ENCODE peak calls at places on chromosomes 7 and 10, in seven cellular contexts. Z, G, A, C, E, U and L are unnamed samples.
A peak's percentile ranks its signal among the peaks of the same experiment; 100 is the strongest.

GRCh38 chr10:12337973-12338372 is 11.4 kb upstream of the CAMK1D start:
- DNase-seq in Z (no peak), G (no peak), A (no peak), C (no peak), E (no peak), U (no peak), L (no peak)

GRCh38 chr10:86074294-86074693 is 292.3 kb downstream of the GRID1 start:
- DNase-seq in Z (no peak), G (no peak), A (no peak), C (no peak), E (no peak), U (no peak), L (no peak)

GRCh38 chr10:127990846-127991542 is 84.1 kb downstream of the PTPRE start:
- DNase-seq in Z (no peak), G (no peak), A (peak; percentile 22), C (no peak), E (no peak), U (no peak), L (peak; percentile 91)

GRCh38 chr10:29725133-29725720 is 90.5 kb upstream of the SVIL start:
- DNase-seq in Z (no peak), G (no peak), A (no peak), C (no peak), E (no peak), U (no peak), L (peak; percentile 63)

GRCh38 chr10:30865141-30865926 is 166.3 kb downstream of the ZNF438 start:
- DNase-seq in Z (no peak), G (no peak), A (no peak), C (no peak), E (no peak), U (no peak), L (no peak)

GRCh38 chr7:125425507-125425906 is 495.9 kb upstream of the POT1 start:
- DNase-seq in Z (no peak), G (no peak), A (no peak), C (no peak), E (no peak), U (no peak), L (no peak)

GRCh38 chr10:108360187-108360586 is 1195.7 kb upstream of the SORCS1 start:
- DNase-seq in Z (no peak), G (no peak), A (no peak), C (no peak), E (no peak), U (no peak), L (no peak)

GRCh38 chr7:43076189-43076605 is 36.2 kb upstream of the HECW1 start:
- DNase-seq in Z (no peak), G (no peak), A (peak; percentile 5), C (no peak), E (no peak), U (no peak), L (no peak)

GRCh38 chr7:158164101-158165095 is 423.2 kb downstream of the PTPRN2 start:
- DNase-seq in Z (no peak), G (no peak), A (no peak), C (no peak), E (no peak), U (no peak), L (no peak)

GRCh38 chr7:45969940-45970339 is 48.9 kb upstream of the IGFBP3 start:
- DNase-seq in Z (no peak), G (no peak), A (no peak), C (no peak), E (no peak), U (no peak), L (no peak)

GRCh38 chr10:29780096-29780495 is 145.3 kb upstream of the SVIL start:
- DNase-seq in Z (no peak), G (no peak), A (no peak), C (no peak), E (no peak), U (no peak), L (no peak)

GRCh38 chr10:42836771-42837468 is 54.3 kb downstream of the BMS1 start:
- DNase-seq in Z (no peak), G (no peak), A (peak; percentile 20), C (no peak), E (no peak), U (no peak), L (peak; percentile 39)

GRCh38 chr10:127252818-127253217 is 56.4 kb upstream of the INSYN2A start:
- DNase-seq in Z (no peak), G (no peak), A (no peak), C (no peak), E (no peak), U (no peak), L (no peak)

GRCh38 chr10:123766761-123767160 is 100.6 kb downstream of the GPR26 start:
- DNase-seq in Z (no peak), G (no peak), A (no peak), C (no peak), E (no peak), U (no peak), L (no peak)

GRCh38 chr7:44995555-44996493 is 4.2 kb upstream of the CCM2 start:
- DNase-seq in Z (peak; percentile 52), G (peak; percentile 47), A (no peak), C (no peak), E (no peak), U (no peak), L (no peak)

GRCh38 chr7:92159-92767 is 100.1 kb upstream of the FAM20C start:
- DNase-seq in Z (no peak), G (no peak), A (no peak), C (peak; percentile 72), E (no peak), U (no peak), L (no peak)

GRCh38 chr7:14637968-14638367 is 264.6 kb downstream of the DGKB start:
- DNase-seq in Z (no peak), G (no peak), A (no peak), C (no peak), E (no peak), U (no peak), L (no peak)

GRCh38 chr7:51234609-51235308 is 81.8 kb downstream of the COBL start:
- DNase-seq in Z (no peak), G (no peak), A (no peak), C (no peak), E (no peak), U (no peak), L (no peak)

GRCh38 chr7:5422324-5423271 is 1.0 kb downstream of the TNRC18 start:
- DNase-seq in Z (no peak), G (no peak), A (no peak), C (no peak), E (peak; percentile 56), U (no peak), L (peak; percentile 50)

GRCh38 chr10:43134126-43134905 is 3.9 kb upstream of the CSGALNACT2 start:
- DNase-seq in Z (no peak), G (no peak), A (no peak), C (no peak), E (no peak), U (no peak), L (no peak)

GRCh38 chr10:117537904-117538524 is 4.5 kb upstream of the EMX2 start:
- DNase-seq in Z (no peak), G (no peak), A (no peak), C (no peak), E (no peak), U (no peak), L (no peak)

GRCh38 chr7:36304099-36304425 is 85.6 kb upstream of the ANLN start:
- DNase-seq in Z (no peak), G (no peak), A (no peak), C (no peak), E (no peak), U (no peak), L (no peak)

GRCh38 chr7:36300696-36301350 is 88.8 kb upstream of the ANLN start:
- DNase-seq in Z (no peak), G (no peak), A (no peak), C (no peak), E (peak; percentile 74), U (peak; percentile 8), L (no peak)

GRCh38 chr7:36299882-36300341 is 89.8 kb upstream of the ANLN start:
- DNase-seq in Z (no peak), G (no peak), A (no peak), C (no peak), E (no peak), U (peak; percentile 32), L (peak; percentile 20)

GRCh38 chr7:36303202-36304098 is 86.2 kb upstream of the ANLN start:
- DNase-seq in Z (no peak), G (no peak), A (peak; percentile 87), C (no peak), E (peak; percentile 94), U (peak; percentile 38), L (peak; percentile 93)

GRCh38 chr7:36301914-36302771 is 87.5 kb upstream of the ANLN start:
- DNase-seq in Z (no peak), G (no peak), A (no peak), C (no peak), E (no peak), U (peak; percentile 28), L (no peak)
- H3K27ac ChIP-seq in Z (no peak overlapping the region), G (no peak overlapping the region), A (peak overlapping the region; percentile 67), C (peak overlapping the region; percentile 33), E (peak overlapping the region; percentile 84), U (no peak overlapping the region), L (peak overlapping the region; percentile 93)

GRCh38 chr10:61964059-61964709 is 62.7 kb downstream of the ARID5B start:
- DNase-seq in Z (no peak), G (no peak), A (no peak), C (no peak), E (no peak), U (no peak), L (no peak)

GRCh38 chr10:61961278-61961677 is 59.8 kb downstream of the ARID5B start:
- DNase-seq in Z (peak; percentile 4), G (no peak), A (no peak), C (no peak), E (no peak), U (no peak), L (no peak)

GRCh38 chr10:61965694-61966284 is 64.3 kb downstream of the ARID5B start:
- DNase-seq in Z (no peak), G (no peak), A (no peak), C (no peak), E (no peak), U (no peak), L (no peak)

GRCh38 chr10:61964949-61965693 is 63.6 kb downstream of the ARID5B start:
- DNase-seq in Z (no peak), G (no peak), A (no peak), C (no peak), E (no peak), U (no peak), L (no peak)

DNA sequence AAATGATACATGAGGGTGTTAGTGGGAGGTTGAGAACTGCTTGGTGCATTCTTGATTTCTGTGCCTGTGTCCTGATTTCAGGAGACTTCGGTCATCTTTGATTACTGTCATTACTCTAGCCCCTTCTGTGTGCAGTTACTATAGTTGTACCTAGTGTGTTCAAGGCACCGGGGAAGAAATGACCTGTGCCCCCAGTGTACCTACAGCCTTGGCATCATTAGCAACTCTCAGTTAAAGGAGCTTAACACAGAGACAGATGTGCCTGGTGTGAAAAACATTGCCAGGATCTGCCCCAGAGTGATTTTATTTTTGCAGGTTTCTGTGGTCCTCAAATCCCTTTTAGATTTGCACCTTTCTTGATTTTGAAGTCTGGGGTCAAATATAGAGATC is 62.2 kb downstream of the ARID5B start:
- DNase-seq in Z (no peak), G (no peak), A (no peak), C (no peak), E (no peak), U (no peak), L (no peak)
- H3K27ac ChIP-seq in Z (no peak overlapping the region), G (no peak overlapping the region), A (no peak overlapping the region), C (no peak overlapping the region), E (peak overlapping the region; percentile 39), U (no peak overlapping the region), L (no peak overlapping the region)

GRCh38 chr10:122422266-122422980 is 32.0 kb upstream of the ARMS2 start:
- DNase-seq in Z (no peak), G (no peak), A (no peak), C (no peak), E (no peak), U (no peak), L (no peak)
- H3K27ac ChIP-seq in Z (peak overlapping the region; percentile 65), G (no peak overlapping the region), A (no peak overlapping the region), C (no peak overlapping the region), E (no peak overlapping the region), U (peak overlapping the region; percentile 86), L (no peak overlapping the region)

GRCh38 chr10:101856626-101857025 is 13.0 kb upstream of the KCNIP2 start:
- DNase-seq in Z (no peak), G (no peak), A (no peak), C (no peak), E (no peak), U (no peak), L (peak; percentile 46)
- H3K27ac ChIP-seq in Z (no peak overlapping the region), G (no peak overlapping the region), A (no peak overlapping the region), C (no peak overlapping the region), E (no peak overlapping the region), U (no peak overlapping the region), L (no peak overlapping the region)